ENCODE peak calls at places on chromosomes 3 and 15, in ten cellular contexts. One of them, this sample, is unnamed. For H3K27me3 and H3K4me1, the result is how much of the 10 kb centered on the place peaks cover.

GRCh38 chr3:67462185-67462584 is 192.2 kb downstream of the SUCLG2 start:
- DNase-seq in HAP-1: no peak
- DNase-seq in esophagus squamous epithelium: no peak
- DNase-seq in psoas muscle: no peak
- DNase-seq in left lung: no peak
- DNase-seq in cardiac muscle cell: no peak
- DNase-seq in iPS DF 6.9: no peak
- DNase-seq in suprapubic skin: no peak
- DNase-seq in left ventricle myocardium inferior: no peak
- DNase-seq in IMR-90: no peak
- DNase-seq in this sample: no peak

GRCh38 chr3:133489466-133490085 is 83.9 kb upstream of the CDV3 start:
- DNase-seq in HAP-1: no peak
- DNase-seq in esophagus squamous epithelium: no peak
- DNase-seq in psoas muscle: no peak
- DNase-seq in left lung: no peak
- DNase-seq in cardiac muscle cell: no peak
- DNase-seq in iPS DF 6.9: no peak
- DNase-seq in suprapubic skin: no peak
- DNase-seq in left ventricle myocardium inferior: no peak
- DNase-seq in IMR-90: peak
- DNase-seq in this sample: no peak

GRCh38 chr3:159892171-159892791 is 96.4 kb upstream of the IL12A start:
- DNase-seq in HAP-1: no peak
- DNase-seq in esophagus squamous epithelium: no peak
- DNase-seq in psoas muscle: peak
- DNase-seq in left lung: no peak
- DNase-seq in cardiac muscle cell: no peak
- DNase-seq in iPS DF 6.9: no peak
- DNase-seq in suprapubic skin: no peak
- DNase-seq in left ventricle myocardium inferior: peak
- DNase-seq in IMR-90: no peak
- DNase-seq in this sample: no peak

GRCh38 chr3:55620361-55621025 is 133.4 kb upstream of the WNT5A start:
- DNase-seq in HAP-1: no peak
- DNase-seq in esophagus squamous epithelium: no peak
- DNase-seq in psoas muscle: no peak
- DNase-seq in left lung: no peak
- DNase-seq in cardiac muscle cell: no peak
- DNase-seq in iPS DF 6.9: no peak
- DNase-seq in suprapubic skin: no peak
- DNase-seq in left ventricle myocardium inferior: no peak
- DNase-seq in IMR-90: peak
- DNase-seq in this sample: no peak

GRCh38 chr15:52678036-52678467 is 1.1 kb downstream of the ATOSA start:
- DNase-seq in HAP-1: peak
- DNase-seq in esophagus squamous epithelium: no peak
- DNase-seq in psoas muscle: peak
- DNase-seq in left lung: peak
- DNase-seq in cardiac muscle cell: peak
- DNase-seq in iPS DF 6.9: no peak
- DNase-seq in suprapubic skin: peak
- DNase-seq in left ventricle myocardium inferior: peak
- DNase-seq in IMR-90: peak
- DNase-seq in this sample: peak

GRCh38 chr15:63628123-63628822 is 31.1 kb downstream of the FBXL22 start:
- DNase-seq in HAP-1: no peak
- DNase-seq in esophagus squamous epithelium: no peak
- DNase-seq in psoas muscle: no peak
- DNase-seq in left lung: no peak
- DNase-seq in cardiac muscle cell: peak
- DNase-seq in iPS DF 6.9: no peak
- DNase-seq in suprapubic skin: no peak
- DNase-seq in left ventricle myocardium inferior: no peak
- DNase-seq in IMR-90: peak
- DNase-seq in this sample: no peak

GRCh38 chr3:50503504-50503903 is at the start of gene CACNA2D2:
- DNase-seq in HAP-1: peak
- DNase-seq in esophagus squamous epithelium: no peak
- DNase-seq in psoas muscle: peak
- DNase-seq in left lung: peak
- DNase-seq in cardiac muscle cell: peak
- DNase-seq in iPS DF 6.9: no peak
- DNase-seq in suprapubic skin: no peak
- DNase-seq in left ventricle myocardium inferior: peak
- DNase-seq in IMR-90: no peak
- DNase-seq in this sample: peak

GRCh38 chr15:57427367-57427821 is 51.1 kb downstream of the CGNL1 start:
- DNase-seq in HAP-1: no peak
- DNase-seq in esophagus squamous epithelium: no peak
- DNase-seq in psoas muscle: peak
- DNase-seq in left lung: no peak
- DNase-seq in cardiac muscle cell: peak
- DNase-seq in iPS DF 6.9: no peak
- DNase-seq in suprapubic skin: no peak
- DNase-seq in left ventricle myocardium inferior: no peak
- DNase-seq in IMR-90: no peak
- DNase-seq in this sample: no peak

GRCh38 chr3:123158899-123159390 is 42.8 kb upstream of the SEC22A start:
- DNase-seq in HAP-1: no peak
- DNase-seq in esophagus squamous epithelium: no peak
- DNase-seq in psoas muscle: no peak
- DNase-seq in left lung: no peak
- DNase-seq in cardiac muscle cell: no peak
- DNase-seq in iPS DF 6.9: no peak
- DNase-seq in suprapubic skin: no peak
- DNase-seq in left ventricle myocardium inferior: no peak
- DNase-seq in IMR-90: no peak
- DNase-seq in this sample: no peak

GRCh38 chr3:113952921-113953320 is 5.1 kb downstream of the ZDHHC23 start:
- DNase-seq in HAP-1: no peak
- DNase-seq in esophagus squamous epithelium: no peak
- DNase-seq in psoas muscle: no peak
- DNase-seq in left lung: no peak
- DNase-seq in cardiac muscle cell: peak
- DNase-seq in iPS DF 6.9: no peak
- DNase-seq in suprapubic skin: no peak
- DNase-seq in left ventricle myocardium inferior: no peak
- DNase-seq in IMR-90: no peak
- DNase-seq in this sample: no peak

GRCh38 chr3:62665627-62666433 is 209.4 kb downstream of the CADPS start:
- DNase-seq in HAP-1: peak
- DNase-seq in esophagus squamous epithelium: no peak
- DNase-seq in psoas muscle: peak
- DNase-seq in left lung: peak
- DNase-seq in cardiac muscle cell: peak
- DNase-seq in iPS DF 6.9: peak
- DNase-seq in suprapubic skin: peak
- DNase-seq in left ventricle myocardium inferior: peak
- DNase-seq in IMR-90: peak
- DNase-seq in this sample: peak

GRCh38 chr3:123843668-123844067 is 40.5 kb downstream of the MYLK start:
- DNase-seq in HAP-1: peak
- DNase-seq in esophagus squamous epithelium: no peak
- DNase-seq in psoas muscle: no peak
- DNase-seq in left lung: no peak
- DNase-seq in cardiac muscle cell: peak
- DNase-seq in iPS DF 6.9: no peak
- DNase-seq in suprapubic skin: no peak
- DNase-seq in left ventricle myocardium inferior: no peak
- DNase-seq in IMR-90: peak
- DNase-seq in this sample: no peak

GRCh38 chr3:36911990-36912804 is 32.7 kb downstream of the TRANK1 start:
- DNase-seq in HAP-1: no peak
- DNase-seq in esophagus squamous epithelium: peak
- DNase-seq in psoas muscle: no peak
- DNase-seq in left lung: no peak
- DNase-seq in cardiac muscle cell: peak
- DNase-seq in iPS DF 6.9: no peak
- DNase-seq in suprapubic skin: no peak
- DNase-seq in left ventricle myocardium inferior: no peak
- DNase-seq in IMR-90: peak
- DNase-seq in this sample: no peak

GRCh38 chr3:42024578-42025387 is 62.9 kb upstream of the ULK4 start:
- DNase-seq in HAP-1: peak
- DNase-seq in esophagus squamous epithelium: no peak
- DNase-seq in psoas muscle: no peak
- DNase-seq in left lung: no peak
- DNase-seq in cardiac muscle cell: no peak
- DNase-seq in iPS DF 6.9: no peak
- DNase-seq in suprapubic skin: no peak
- DNase-seq in left ventricle myocardium inferior: no peak
- DNase-seq in IMR-90: no peak
- DNase-seq in this sample: no peak

GRCh38 chr3:49158792-49159191 is 7.3 kb downstream of the CCDC71 start:
- DNase-seq in HAP-1: no peak
- DNase-seq in esophagus squamous epithelium: no peak
- DNase-seq in psoas muscle: no peak
- DNase-seq in left lung: no peak
- DNase-seq in cardiac muscle cell: no peak
- DNase-seq in iPS DF 6.9: no peak
- DNase-seq in suprapubic skin: no peak
- DNase-seq in left ventricle myocardium inferior: no peak
- DNase-seq in IMR-90: no peak
- DNase-seq in this sample: no peak

DNA sequence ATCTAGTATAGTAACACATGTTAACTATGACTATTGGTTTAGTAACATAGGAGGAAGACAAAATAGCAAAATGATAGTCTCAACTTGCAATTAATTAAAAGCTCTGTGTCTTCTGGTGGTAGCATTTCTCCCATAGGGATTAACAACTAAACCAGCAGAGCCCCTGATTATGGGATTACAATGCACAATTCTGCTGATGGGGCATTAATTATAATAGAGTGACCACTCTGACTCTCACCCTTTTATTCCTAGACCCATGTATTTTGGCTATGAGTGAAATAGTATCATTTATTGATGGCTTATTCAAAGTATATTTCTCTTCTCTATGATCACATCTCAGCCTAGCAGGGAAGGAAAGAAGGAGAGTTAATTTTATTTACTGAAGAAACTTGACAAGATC is 17.5 kb upstream of the GOLGA8B start:
- DNase-seq in HAP-1: no peak
- DNase-seq in esophagus squamous epithelium: no peak
- DNase-seq in psoas muscle: no peak
- DNase-seq in left lung: no peak
- DNase-seq in cardiac muscle cell: no peak
- DNase-seq in iPS DF 6.9: no peak
- DNase-seq in suprapubic skin: no peak
- DNase-seq in left ventricle myocardium inferior: no peak
- DNase-seq in IMR-90: no peak
- DNase-seq in this sample: no peak
- H3K27me3 ChIP-seq in HAP-1: under half
- H3K27me3 ChIP-seq in esophagus squamous epithelium: under half
- H3K27me3 ChIP-seq in psoas muscle: under half
- H3K27me3 ChIP-seq in left lung: under half
- H3K27me3 ChIP-seq in cardiac muscle cell: under half
- H3K27me3 ChIP-seq in iPS DF 6.9: under half
- H3K27me3 ChIP-seq in suprapubic skin: under half
- H3K27me3 ChIP-seq in left ventricle myocardium inferior: under half
- H3K27me3 ChIP-seq in IMR-90: under half
- H3K27me3 ChIP-seq in this sample: under half

GRCh38 chr3:127748754-127749327 is 73.5 kb downstream of the MGLL start:
- DNase-seq in HAP-1: no peak
- DNase-seq in esophagus squamous epithelium: no peak
- DNase-seq in psoas muscle: no peak
- DNase-seq in left lung: peak
- DNase-seq in cardiac muscle cell: no peak
- DNase-seq in iPS DF 6.9: no peak
- DNase-seq in suprapubic skin: peak
- DNase-seq in left ventricle myocardium inferior: no peak
- DNase-seq in IMR-90: no peak
- DNase-seq in this sample: no peak
- H3K4me1 ChIP-seq in HAP-1: under half
- H3K4me1 ChIP-seq in esophagus squamous epithelium: half or more
- H3K4me1 ChIP-seq in psoas muscle: half or more
- H3K4me1 ChIP-seq in left lung: half or more
- H3K4me1 ChIP-seq in cardiac muscle cell: under half
- H3K4me1 ChIP-seq in iPS DF 6.9: under half
- H3K4me1 ChIP-seq in suprapubic skin: under half
- H3K4me1 ChIP-seq in left ventricle myocardium inferior: half or more
- H3K4me1 ChIP-seq in IMR-90: under half
- H3K4me1 ChIP-seq in this sample: under half

GRCh38 chr3:147378186-147378503 is 28.2 kb downstream of the ZIC4 start:
- DNase-seq in HAP-1: no peak
- DNase-seq in esophagus squamous epithelium: no peak
- DNase-seq in psoas muscle: no peak
- DNase-seq in left lung: no peak
- DNase-seq in cardiac muscle cell: no peak
- DNase-seq in iPS DF 6.9: no peak
- DNase-seq in suprapubic skin: no peak
- DNase-seq in left ventricle myocardium inferior: no peak
- DNase-seq in IMR-90: no peak
- DNase-seq in this sample: no peak
- H3K27me3 ChIP-seq in HAP-1: under half
- H3K27me3 ChIP-seq in esophagus squamous epithelium: under half
- H3K27me3 ChIP-seq in psoas muscle: half or more
- H3K27me3 ChIP-seq in left lung: half or more
- H3K27me3 ChIP-seq in cardiac muscle cell: half or more
- H3K27me3 ChIP-seq in iPS DF 6.9: under half
- H3K27me3 ChIP-seq in suprapubic skin: half or more
- H3K27me3 ChIP-seq in left ventricle myocardium inferior: half or more
- H3K27me3 ChIP-seq in IMR-90: half or more
- H3K27me3 ChIP-seq in this sample: under half

GRCh38 chr15:69457304-69458280 is 5.0 kb downstream of the RPLP1 start:
- DNase-seq in HAP-1: no peak
- DNase-seq in esophagus squamous epithelium: no peak
- DNase-seq in psoas muscle: no peak
- DNase-seq in left lung: no peak
- DNase-seq in cardiac muscle cell: no peak
- DNase-seq in iPS DF 6.9: no peak
- DNase-seq in suprapubic skin: no peak
- DNase-seq in left ventricle myocardium inferior: no peak
- DNase-seq in IMR-90: peak
- DNase-seq in this sample: no peak

GRCh38 chr15:69462030-69462492 is 9.4 kb downstream of the RPLP1 start:
- DNase-seq in HAP-1: no peak
- DNase-seq in esophagus squamous epithelium: no peak
- DNase-seq in psoas muscle: peak
- DNase-seq in left lung: peak
- DNase-seq in cardiac muscle cell: no peak
- DNase-seq in iPS DF 6.9: no peak
- DNase-seq in suprapubic skin: peak
- DNase-seq in left ventricle myocardium inferior: peak
- DNase-seq in IMR-90: no peak
- DNase-seq in this sample: peak

GRCh38 chr15:69460481-69460880 is 7.9 kb downstream of the RPLP1 start:
- DNase-seq in HAP-1: no peak
- DNase-seq in esophagus squamous epithelium: no peak
- DNase-seq in psoas muscle: no peak
- DNase-seq in left lung: no peak
- DNase-seq in cardiac muscle cell: no peak
- DNase-seq in iPS DF 6.9: no peak
- DNase-seq in suprapubic skin: no peak
- DNase-seq in left ventricle myocardium inferior: no peak
- DNase-seq in IMR-90: no peak
- DNase-seq in this sample: no peak

GRCh38 chr15:69456208-69457166 is 3.9 kb downstream of the RPLP1 start:
- DNase-seq in HAP-1: no peak
- DNase-seq in esophagus squamous epithelium: no peak
- DNase-seq in psoas muscle: no peak
- DNase-seq in left lung: no peak
- DNase-seq in cardiac muscle cell: no peak
- DNase-seq in iPS DF 6.9: no peak
- DNase-seq in suprapubic skin: peak
- DNase-seq in left ventricle myocardium inferior: no peak
- DNase-seq in IMR-90: no peak
- DNase-seq in this sample: no peak

GRCh38 chr15:69459063-69459462 is 6.4 kb downstream of the RPLP1 start:
- DNase-seq in HAP-1: no peak
- DNase-seq in esophagus squamous epithelium: no peak
- DNase-seq in psoas muscle: no peak
- DNase-seq in left lung: no peak
- DNase-seq in cardiac muscle cell: no peak
- DNase-seq in iPS DF 6.9: no peak
- DNase-seq in suprapubic skin: no peak
- DNase-seq in left ventricle myocardium inferior: no peak
- DNase-seq in IMR-90: no peak
- DNase-seq in this sample: no peak
- H3K4me1 ChIP-seq in HAP-1: under half
- H3K4me1 ChIP-seq in esophagus squamous epithelium: half or more
- H3K4me1 ChIP-seq in psoas muscle: under half
- H3K4me1 ChIP-seq in left lung: under half
- H3K4me1 ChIP-seq in cardiac muscle cell: under half
- H3K4me1 ChIP-seq in iPS DF 6.9: under half
- H3K4me1 ChIP-seq in suprapubic skin: under half
- H3K4me1 ChIP-seq in left ventricle myocardium inferior: half or more
- H3K4me1 ChIP-seq in IMR-90: under half
- H3K4me1 ChIP-seq in this sample: under half

This sample was measured in pancreas.